ENCODE peak calls at places on chromosomes 5 and 9, in six cellular contexts. F is hippocampal formation, G is choroid plexus epithelial cell, Q is left ventricle myocardium superior, V is cardiac fibroblast, B is activated T-cell treated with anti-CD3 and anti-CD28 coated beads for 48 hours. X is an unnamed sample.

GRCh38 chr9:121651295-121652036 is at the start of gene DAB2IP:
- DNase-seq in Q (peak), G (peak), V (peak), B (no peak), F (peak), X (no peak)

GRCh38 chr5:131218392-131218791 is 45.5 kb upstream of the CDC42SE2 start:
- DNase-seq in B (no peak), V (no peak), F (no peak), Q (no peak), G (peak), X (peak)

GRCh38 chr9:136674786-136675349 is 12.2 kb downstream of the EGFL7 start:
- DNase-seq in V (peak), Q (no peak), B (no peak), F (no peak), G (no peak), X (no peak)

GRCh38 chr5:1322955-1323802 is 21.7 kb downstream of the CLPTM1L start:
- DNase-seq in B (no peak), F (no peak), V (no peak), G (no peak), Q (no peak), X (no peak)

GRCh38 chr9:130371196-130371966 is 73.4 kb upstream of the ASS1 start:
- DNase-seq in Q (no peak), F (no peak), V (peak), B (no peak), G (peak), X (no peak)

GRCh38 chr9:134213508-134214394 is 49.4 kb upstream of the RNU6ATAC start:
- DNase-seq in G (no peak), V (no peak), B (no peak), F (no peak), Q (no peak), X (no peak)

GRCh38 chr5:170623576-170624181 is 119.9 kb downstream of the KCNIP1 start:
- DNase-seq in B (peak), G (peak), F (peak), V (peak), Q (peak), X (no peak)

GRCh38 chr5:79560774-79561524 is 47.0 kb upstream of the HOMER1 start:
- DNase-seq in F (no peak), G (peak), B (peak), V (no peak), Q (no peak), X (peak)

GRCh38 chr5:91072891-91073290 is 310.2 kb downstream of the ARRDC3 start:
- DNase-seq in Q (no peak), F (no peak), V (peak), G (peak), B (no peak), X (peak)

GRCh38 chr5:51380603-51381207 is 2.5 kb upstream of the ISL1 start:
- DNase-seq in V (no peak), Q (no peak), F (no peak), G (peak), B (no peak), X (peak)

GRCh38 chr5:1152771-1153282 is 41.0 kb upstream of the SLC12A7 start:
- DNase-seq in Q (no peak), B (no peak), F (no peak), V (no peak), G (no peak), X (no peak)

GRCh38 chr5:173954671-173955605 is 34.0 kb upstream of the C5orf47 start:
- DNase-seq in Q (no peak), G (peak), B (no peak), V (peak), F (no peak), X (peak)

GRCh38 chr5:80206282-80206681 is 49.6 kb downstream of the SERINC5 start:
- DNase-seq in V (peak), Q (no peak), G (peak), B (no peak), F (no peak), X (no peak)

GRCh38 chr5:45454114-45454513 is 242.1 kb downstream of the HCN1 start:
- DNase-seq in B (no peak), F (no peak), G (peak), Q (no peak), V (peak), X (peak)

GRCh38 chr9:129552064-129552463 is 68.8 kb downstream of the C9orf50 start:
- DNase-seq in G (peak), B (no peak), V (peak), F (no peak), Q (no peak), X (no peak)

GRCh38 chr9:74521009-74521408 is 23.9 kb downstream of the RORB start:
- DNase-seq in B (no peak), F (no peak), Q (no peak), V (no peak), G (peak), X (no peak)

GRCh38 chr5:64923151-64923685 is 154.5 kb downstream of the CWC27 start:
- DNase-seq in G (peak), B (no peak), V (peak), Q (no peak), F (no peak), X (peak)

GRCh38 chr9:18261143-18261542 is 212.8 kb upstream of the ADAMTSL1 start:
- DNase-seq in Q (no peak), G (peak), B (no peak), V (peak), F (no peak), X (no peak)

GRCh38 chr5:169703803-169704202 is 66.7 kb downstream of the DOCK2 start:
- DNase-seq in F (no peak), Q (no peak), B (no peak), V (no peak), G (no peak), X (no peak)

GRCh38 chr9:120928015-120928719 is 1.6 kb upstream of the TRAF1 start:
- DNase-seq in F (no peak), B (no peak), V (no peak), G (no peak), Q (peak), X (no peak)

GRCh38 chr9:16514131-16514530 is 356.3 kb downstream of the BNC2 start:
- DNase-seq in V (no peak), Q (no peak), F (no peak), G (no peak), B (no peak), X (no peak)

GRCh38 chr5:81420039-81420667 is 26.2 kb upstream of the ACOT12 start:
- DNase-seq in V (peak), B (no peak), Q (no peak), G (peak), F (no peak), X (peak)

GRCh38 chr5:151110122-151110681 is 29.4 kb upstream of the TNIP1 start:
- DNase-seq in F (no peak), Q (no peak), B (no peak), V (no peak), G (no peak), X (no peak)

GRCh38 chr5:109567374-109568044 is 122.2 kb upstream of the MAN2A1 start:
- DNase-seq in G (peak), Q (no peak), F (no peak), V (peak), B (no peak), X (peak)

X was measured in HCEC 1CT.